ENCODE peak calls at places on chromosomes 3 and 15, in four cellular contexts. K, M, P and E are unnamed samples.

GRCh38 chr15:99447497-99448371 is 118.0 kb upstream of the MEF2A start:
- DNase-seq in P (no peak), M (no peak), K (peak; percentile 58), E (no peak)

GRCh38 chr3:148772835-148773234 is 54.8 kb upstream of the CPB1 start:
- DNase-seq in M (no peak), P (no peak), K (no peak), E (no peak)

GRCh38 chr3:171526869-171527268 is 66.7 kb upstream of the TNIK start:
- DNase-seq in P (peak; percentile 28), K (no peak), M (no peak), E (no peak)

GRCh38 chr3:170751083-170751893 is 118.7 kb downstream of the RPL22L1 start:
- DNase-seq in K (no peak), P (no peak), M (no peak), E (peak; percentile 9)

GRCh38 chr3:28018925-28019718 is 222.3 kb upstream of the CMC1 start:
- DNase-seq in M (no peak), K (no peak), P (no peak), E (peak; percentile 2)

GRCh38 chr3:126474498-126475410 is 937 bp downstream of the ZXDC start:
- DNase-seq in P (no peak), M (no peak), K (peak; percentile 69), E (peak; percentile 35)

GRCh38 chr3:36496734-36497133 is 116.4 kb downstream of the STAC start:
- DNase-seq in K (no peak), M (no peak), P (no peak), E (no peak)

GRCh38 chr3:52088445-52089367 is 32.3 kb upstream of the DUSP7 start:
- DNase-seq in K (peak; percentile 51), M (no peak), P (peak; percentile 22), E (no peak)

GRCh38 chr3:149401215-149401925 is 23.9 kb upstream of the TM4SF1 start:
- DNase-seq in M (no peak), K (no peak), P (peak; percentile 97), E (no peak)

GRCh38 chr15:99997112-99997651 is 263.9 kb upstream of the LYSMD4 start:
- DNase-seq in P (no peak), M (no peak), K (peak; percentile 83), E (no peak)

GRCh38 chr15:48627260-48627969 is 18.1 kb downstream of the FBN1 start:
- DNase-seq in P (no peak), K (no peak), M (no peak), E (no peak)

GRCh38 chr15:100863406-100864198 is 16.0 kb upstream of the ALDH1A3 start:
- DNase-seq in P (no peak), K (no peak), M (no peak), E (no peak)

GRCh38 chr3:188164248-188164687 is 10.3 kb downstream of the LPP start:
- DNase-seq in M (no peak), K (no peak), P (peak; percentile 40), E (no peak)

GRCh38 chr3:185733980-185734724 is 90.7 kb downstream of the IGF2BP2 start:
- DNase-seq in M (no peak), P (peak; percentile 63), K (peak; percentile 57), E (peak; percentile 71)

GRCh38 chr15:67002379-67002778 is 63.0 kb upstream of the SMAD3 start:
- DNase-seq in P (no peak), M (no peak), K (no peak), E (no peak)

GRCh38 chr3:191761906-191762305 is 300.9 kb downstream of the PYDC2 start:
- DNase-seq in M (no peak), P (no peak), K (no peak), E (no peak)

GRCh38 chr3:47542614-47543173 is 29.2 kb upstream of the ELP6 start:
- DNase-seq in K (no peak), M (no peak), P (no peak), E (no peak)

GRCh38 chr15:80403712-80404056 is 498 bp upstream of the ARNT2 start:
- DNase-seq in P (no peak), M (no peak), K (no peak), E (peak; percentile 58)

GRCh38 chr3:172040976-172041963 is 1.9 kb downstream of the FNDC3B start:
- DNase-seq in P (no peak), K (peak; percentile 50), M (no peak), E (no peak)

GRCh38 chr15:80177151-80177550 is 24.4 kb downstream of the FAH start:
- DNase-seq in K (no peak), P (no peak), M (no peak), E (no peak)

GRCh38 chr3:8827641-8828040 is 58.2 kb upstream of the OXTR start:
- DNase-seq in P (no peak), K (no peak), M (no peak), E (no peak)

GRCh38 chr3:7953449-7954015 is 548.1 kb upstream of the LMCD1 start:
- DNase-seq in K (no peak), P (no peak), M (no peak), E (no peak)

GRCh38 chr3:113867506-113867905 is 28.9 kb downstream of the GRAMD1C start:
- DNase-seq in P (no peak), M (no peak), K (no peak), E (no peak)

GRCh38 chr3:140056047-140056446 is 121.1 kb downstream of the CLSTN2 start:
- DNase-seq in K (no peak), P (no peak), M (no peak), E (no peak)

GRCh38 chr3:65741540-65741939 is 297.2 kb downstream of the MAGI1 start:
- DNase-seq in P (no peak), K (no peak), M (no peak), E (no peak)

GRCh38 chr3:37701729-37702128 is 160.0 kb upstream of the CTDSPL start:
- DNase-seq in K (peak; percentile 58), M (no peak), P (no peak), E (no peak)

GRCh38 chr3:36560685-36561084 is 180.4 kb downstream of the STAC start:
- DNase-seq in P (no peak), K (no peak), M (no peak), E (no peak)

GRCh38 chr3:149600619-149601018 is 57.2 kb downstream of the WWTR1 start:
- DNase-seq in P (no peak), K (no peak), M (no peak), E (no peak)

GRCh38 chr3:50661321-50661837 is 13.3 kb upstream of the DOCK3 start:
- DNase-seq in M (no peak), P (no peak), K (no peak), E (no peak)

GRCh38 chr3:108877906-108878305 is 55.3 kb downstream of the TRAT1 start:
- DNase-seq in M (no peak), P (no peak), K (no peak), E (no peak)

GRCh38 chr3:16059700-16060357 is 114.7 kb upstream of the GALNT15 start:
- DNase-seq in M (no peak), K (no peak), P (no peak), E (no peak)
- TF ChIP-seq PBX3 in M (no peak), K (no peak), P (no peak), E (no peak)

GRCh38 chr3:105354429-105354828 is 12.3 kb upstream of the ALCAM start:
- DNase-seq in P (no peak), K (no peak), M (no peak), E (no peak)
- TF ChIP-seq PBX3 in P (no peak), K (no peak), M (no peak), E (no peak)

DNA sequence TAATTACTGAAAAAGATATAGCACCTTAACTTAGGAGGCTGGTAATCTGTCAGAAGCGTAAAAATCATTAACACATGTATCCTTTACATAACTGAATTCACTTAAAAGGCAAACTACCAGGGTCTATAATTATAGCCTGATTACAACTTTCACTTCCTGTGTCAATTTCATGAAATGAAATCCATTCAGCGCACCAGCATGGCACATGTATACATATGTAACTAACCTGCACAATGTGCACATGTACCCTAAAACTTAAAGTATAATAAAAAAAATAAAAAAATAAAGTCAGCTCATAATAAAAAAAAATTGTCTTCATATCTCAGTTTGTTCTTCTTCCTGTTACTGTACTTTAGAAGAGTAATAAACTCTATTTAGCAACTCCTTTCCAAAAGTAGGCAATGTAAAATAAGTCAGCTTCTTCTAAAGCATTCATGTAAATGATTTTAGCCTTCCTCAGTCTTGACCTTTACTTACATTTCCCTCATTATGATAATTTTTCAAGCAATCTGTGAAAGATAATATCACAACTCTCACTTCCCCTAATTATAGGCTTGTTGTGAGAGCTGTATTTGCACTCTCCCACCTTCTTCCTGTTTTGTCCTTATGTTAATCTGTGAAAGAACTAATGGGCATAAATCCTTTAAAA is 50.1 kb downstream of the KBTBD8 start:
- DNase-seq in K (no peak), P (no peak), M (peak; percentile 47), E (no peak)
- TF ChIP-seq PBX3 in K (no peak), P (no peak), M (no peak), E (no peak)

GRCh38 chr3:128473737-128474136 is 7.0 kb upstream of the DNAJB8 start:
- DNase-seq in M (no peak), K (no peak), P (no peak), E (no peak)
- TF ChIP-seq PBX3 in M (no peak), K (no peak), P (no peak), E (no peak)

GRCh38 chr15:74206801-74207281 is 4.3 kb upstream of the STRA6 start:
- DNase-seq in P (no peak), M (no peak), K (no peak), E (no peak)

GRCh38 chr15:74208496-74208895 is 5.9 kb upstream of the STRA6 start:
- DNase-seq in M (no peak), P (no peak), K (no peak), E (no peak)

GRCh38 chr15:74209560-74209958 is 7.0 kb upstream of the STRA6 start:
- DNase-seq in M (no peak), P (no peak), K (no peak), E (no peak)

GRCh38 chr15:74208901-74209559 is 6.4 kb upstream of the STRA6 start:
- DNase-seq in M (no peak), K (no peak), P (peak; percentile 60), E (no peak)

DNA sequence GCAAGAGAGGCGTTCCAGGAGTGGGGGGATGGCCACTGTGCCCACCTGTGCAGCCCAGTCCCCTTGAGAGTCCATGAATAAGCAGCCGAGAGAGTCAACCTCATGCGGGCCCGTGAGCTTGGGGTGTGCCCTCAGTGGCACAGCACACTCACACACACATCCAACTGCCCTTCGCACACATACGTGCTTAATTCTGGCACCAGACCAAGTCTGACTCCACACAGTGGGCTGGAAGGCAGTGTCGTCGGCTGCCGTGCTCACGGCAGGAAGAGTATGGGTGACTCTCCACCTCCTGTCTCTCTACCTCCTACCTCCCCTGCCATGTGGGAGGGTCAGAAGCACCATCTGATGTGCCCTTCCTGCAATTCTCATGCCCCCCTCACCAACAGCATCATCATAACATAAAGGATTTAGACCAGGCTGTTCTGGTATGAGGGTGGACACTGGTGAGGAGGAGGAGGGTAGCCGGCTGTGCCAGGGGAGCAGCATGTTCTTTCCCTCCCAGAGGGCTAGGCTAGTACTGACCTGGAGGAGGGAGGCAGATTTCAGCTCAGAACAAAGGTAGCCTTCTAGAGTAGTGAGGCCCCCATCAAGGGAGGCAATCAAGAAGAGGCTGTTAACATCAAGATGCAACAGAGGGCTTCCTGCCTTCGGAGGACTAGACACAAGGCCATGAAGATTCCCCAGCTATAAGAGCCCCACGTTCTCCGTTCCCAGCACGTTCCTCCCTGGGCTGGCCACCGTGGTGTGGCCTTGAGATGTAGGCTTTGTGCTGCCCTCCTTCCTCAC is 5.3 kb upstream of the STRA6 start:
- DNase-seq in K (no peak), P (no peak), M (no peak), E (no peak)
- TF ChIP-seq PBX3 in K (no peak), P (no peak), M (no peak), E (no peak)